ENCODE peak calls at places on chromosomes 7 and 10, in nine cellular contexts. Q is OCI-LY7, H is lower lobe of right lung, G is transverse colon, U is dorsolateral prefrontal cortex, E is Peyer's patch, B is mesothelial cell of epicardium, K is epithelial cell of esophagus, C is brain microvascular endothelial cell. J is an unnamed sample.

GRCh38 chr7:129283938-129284337 is 59.1 kb downstream of the AHCYL2 start:
- DNase-seq in Q (no peak), H (no peak), G (no peak), U (no peak), E (no peak), B (no peak), K (no peak), C (no peak), J (no peak)

GRCh38 chr7:2034291-2035201 is 198.2 kb downstream of the MAD1L1 start:
- DNase-seq in Q (no peak), H (peak; percentile 23), G (no peak), U (peak; percentile 19), E (no peak), B (no peak), K (no peak), C (no peak), J (no peak)

GRCh38 chr10:30534465-30535144 is 94.9 kb downstream of the LYZL2 start:
- DNase-seq in Q (peak; percentile 87), H (peak; percentile 54), G (peak; percentile 80), U (peak; percentile 58), E (peak; percentile 92), B (peak; percentile 71), K (peak; percentile 82), C (peak; percentile 66), J (peak; percentile 50)

GRCh38 chr10:42864575-42864974 is 82.0 kb downstream of the BMS1 start:
- DNase-seq in Q (peak; percentile 41), H (no peak), G (peak; percentile 14), U (no peak), E (no peak), B (no peak), K (peak; percentile 57), C (peak; percentile 10), J (peak; percentile 28)

GRCh38 chr7:129607471-129608120 is 3.9 kb upstream of the NRF1 start:
- DNase-seq in Q (peak; percentile 46), H (no peak), G (peak; percentile 45), U (no peak), E (peak; percentile 54), B (no peak), K (peak; percentile 68), C (no peak), J (peak; percentile 8)

GRCh38 chr10:116201670-116202430 is 71.2 kb downstream of the GFRA1 start:
- DNase-seq in Q (no peak), H (no peak), G (no peak), U (no peak), E (no peak), B (no peak), K (no peak), C (no peak), J (no peak)

GRCh38 chr10:28587270-28587969 is 54.5 kb downstream of the WAC start:
- DNase-seq in Q (no peak), H (no peak), G (no peak), U (no peak), E (no peak), B (no peak), K (no peak), C (no peak), J (no peak)

GRCh38 chr7:135831451-135832220 is 83.0 kb upstream of the FAM180A start:
- DNase-seq in Q (no peak), H (no peak), G (no peak), U (no peak), E (no peak), B (no peak), K (peak; percentile 58), C (no peak), J (no peak)

GRCh38 chr10:127678091-127678490 is 58.9 kb upstream of the FOXI2 start:
- DNase-seq in Q (no peak), H (no peak), G (no peak), U (no peak), E (no peak), B (no peak), K (no peak), C (no peak), J (no peak)

GRCh38 chr7:107692501-107692900 is 31.9 kb downstream of the SLC26A4 start:
- DNase-seq in Q (no peak), H (no peak), G (no peak), U (no peak), E (no peak), B (no peak), K (no peak), C (no peak), J (peak; percentile 19)

GRCh38 chr7:33243319-33243881 is 114.0 kb downstream of the BBS9 start:
- DNase-seq in Q (peak; percentile 24), H (no peak), G (no peak), U (no peak), E (no peak), B (no peak), K (peak; percentile 60), C (peak; percentile 26), J (peak; percentile 60)

GRCh38 chr7:124784879-124785818 is 19.6 kb upstream of the GPR37 start:
- DNase-seq in Q (peak; percentile 38), H (no peak), G (peak; percentile 44), U (peak; percentile 64), E (peak; percentile 49), B (peak; percentile 56), K (peak; percentile 67), C (peak; percentile 31), J (peak; percentile 48)

GRCh38 chr7:127347567-127348246 is 44.8 kb downstream of the ZNF800 start:
- DNase-seq in Q (no peak), H (peak; percentile 79), G (peak; percentile 79), U (peak; percentile 33), E (peak; percentile 85), B (peak; percentile 79), K (peak; percentile 77), C (peak; percentile 42), J (peak; percentile 30)
- TF ChIP-seq CTCF in Q (no peak), H (peak; percentile 45), G (peak; percentile 36), U (peak; percentile 48), E (peak; percentile 50), B (peak; percentile 31), K (peak; percentile 39), C (peak; percentile 57), J (peak; percentile 41)

DNA sequence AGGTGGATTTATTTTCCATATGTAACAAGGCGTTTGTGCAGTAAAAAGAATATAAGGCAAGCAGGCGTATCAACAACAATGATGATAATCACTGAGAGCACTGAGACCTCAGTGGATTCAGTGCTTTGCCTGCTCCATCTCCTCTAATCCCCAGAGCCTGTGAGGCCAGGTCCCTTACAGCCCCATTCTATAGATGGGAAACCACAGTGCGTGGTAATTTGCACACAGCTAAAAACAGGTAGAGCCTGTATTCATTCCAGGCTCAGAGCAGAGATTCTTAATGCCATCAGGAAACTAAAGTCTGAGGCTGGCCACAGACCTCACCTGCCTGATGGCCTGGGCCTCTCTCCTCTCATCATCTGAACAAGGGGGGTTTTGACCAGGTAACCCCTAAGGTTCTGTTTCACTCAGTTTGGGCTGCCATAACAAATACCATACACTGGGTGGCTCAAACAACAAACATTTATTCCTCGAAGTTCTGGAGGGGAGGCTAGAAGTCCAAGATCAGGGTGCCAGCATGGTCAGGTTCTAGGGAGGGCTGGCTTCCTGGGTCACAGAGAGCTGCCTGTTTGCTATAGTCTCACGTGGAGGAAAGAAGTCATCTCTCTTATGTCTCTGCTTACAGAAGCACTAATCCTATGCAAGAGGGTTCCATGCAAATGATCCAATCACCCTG is 10.3 kb upstream of the RASSF4 start:
- DNase-seq in Q (no peak), H (no peak), G (no peak), U (no peak), E (no peak), B (no peak), K (no peak), C (no peak), J (no peak)
- TF ChIP-seq CTCF in Q (no peak), H (no peak), G (no peak), U (no peak), E (no peak), B (no peak), K (no peak), C (peak; percentile 25), J (peak; percentile 20)

GRCh38 chr7:70044064-70044463 is 445.8 kb downstream of the AUTS2 start:
- DNase-seq in Q (no peak), H (no peak), G (peak; percentile 9), U (no peak), E (no peak), B (no peak), K (no peak), C (no peak), J (no peak)

GRCh38 chr7:70043139-70043538 is 444.9 kb downstream of the AUTS2 start:
- DNase-seq in Q (no peak), H (no peak), G (no peak), U (no peak), E (no peak), B (no peak), K (no peak), C (no peak), J (no peak)

GRCh38 chr7:70044525-70044924 is 446.2 kb downstream of the AUTS2 start:
- DNase-seq in Q (no peak), H (no peak), G (no peak), U (no peak), E (no peak), B (no peak), K (no peak), C (no peak), J (no peak)

GRCh38 chr7:70040971-70041766 is 442.9 kb downstream of the AUTS2 start:
- DNase-seq in Q (peak; percentile 28), H (no peak), G (no peak), U (no peak), E (no peak), B (no peak), K (peak; percentile 7), C (no peak), J (no peak)

DNA sequence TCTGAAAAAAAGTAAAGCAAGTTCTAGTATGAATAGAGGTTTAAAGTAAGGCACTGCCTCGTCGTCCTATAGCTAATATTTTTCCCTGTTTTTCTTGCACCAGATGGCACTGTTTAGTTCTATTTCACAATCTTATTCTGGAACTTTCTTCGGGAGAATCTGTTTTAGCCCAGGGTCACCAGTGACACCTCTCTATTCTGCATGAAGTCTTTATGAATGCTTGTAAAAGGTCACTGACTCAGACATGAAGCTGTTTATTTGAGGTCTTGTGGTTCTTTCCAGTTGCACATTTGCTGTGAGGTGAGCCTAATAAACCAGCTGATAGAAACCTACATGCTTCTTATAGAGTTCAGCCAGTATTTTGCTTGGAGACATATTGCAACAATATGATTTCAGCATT is 444.3 kb downstream of the AUTS2 start:
- DNase-seq in Q (no peak), H (no peak), G (no peak), U (no peak), E (no peak), B (no peak), K (peak; percentile 3), C (no peak), J (no peak)
- TF ChIP-seq CTCF in Q (peak; percentile 37), H (peak; percentile 24), G (peak; percentile 19), U (peak; percentile 61), E (no peak), B (no peak), K (peak; percentile 19), C (no peak), J (no peak)

DNA sequence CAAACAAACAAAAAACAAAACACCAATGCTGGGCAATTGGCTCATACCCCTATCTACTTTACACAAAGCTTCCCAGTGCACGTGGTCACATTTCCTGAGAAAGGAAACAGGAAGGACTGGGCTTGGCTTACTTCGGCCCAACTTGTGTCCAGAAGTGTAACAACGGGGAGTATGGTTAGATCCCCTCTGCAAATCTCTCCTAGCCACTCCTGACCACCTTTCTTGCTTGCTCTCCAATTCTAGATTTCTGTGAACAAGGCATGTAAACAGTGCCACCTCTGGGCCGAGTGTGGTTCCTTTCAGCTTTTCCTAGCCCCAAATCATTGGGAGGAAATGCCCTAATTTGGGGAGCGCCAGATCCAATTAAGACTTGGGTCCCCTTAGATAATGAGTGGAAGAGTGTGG is 21.0 kb upstream of the FRAT2 start:
- DNase-seq in Q (no peak), H (no peak), G (peak; percentile 36), U (no peak), E (peak; percentile 54), B (no peak), K (peak; percentile 29), C (no peak), J (no peak)
- TF ChIP-seq CTCF in Q (peak; percentile 47), H (peak; percentile 48), G (peak; percentile 47), U (peak; percentile 62), E (peak; percentile 29), B (no peak), K (peak; percentile 63), C (peak; percentile 49), J (peak; percentile 34)

J was measured in HFFc6.